ENCODE peak calls at places on chromosomes 11 and 22, in seven cellular contexts. One of them, this sample, is unnamed.

GRCh38 chr11:131675489-131675888 is 305.1 kb downstream of the NTM start:
- DNase-seq in psoas muscle: no peak
- DNase-seq in HCT116: no peak
- DNase-seq in thoracic aorta: no peak
- DNase-seq in aorta: no peak
- DNase-seq in coronary artery: no peak
- DNase-seq in lung: no peak
- DNase-seq in this sample: no peak

GRCh38 chr22:20533095-20533878 is 25.9 kb downstream of the MED15 start:
- DNase-seq in psoas muscle: no peak
- DNase-seq in thoracic aorta: no peak
- DNase-seq in lung: no peak
- DNase-seq in aorta: no peak
- DNase-seq in HCT116: no peak
- DNase-seq in coronary artery: no peak
- DNase-seq in this sample: no peak

GRCh38 chr11:112652786-112653390 is 308.3 kb upstream of the NCAM1 start:
- DNase-seq in thoracic aorta: no peak
- DNase-seq in lung: no peak
- DNase-seq in coronary artery: no peak
- DNase-seq in aorta: no peak
- DNase-seq in psoas muscle: no peak
- DNase-seq in HCT116: no peak
- DNase-seq in this sample: no peak

GRCh38 chr11:128095459-128096096 is 491.8 kb downstream of the ETS1 start:
- DNase-seq in HCT116: peak; percentile 2
- DNase-seq in thoracic aorta: no peak
- DNase-seq in aorta: no peak
- DNase-seq in psoas muscle: no peak
- DNase-seq in lung: no peak
- DNase-seq in coronary artery: no peak
- DNase-seq in this sample: peak; percentile 5

GRCh38 chr22:37139762-37140161 is 10.0 kb downstream of the IL2RB start:
- DNase-seq in coronary artery: no peak
- DNase-seq in lung: no peak
- DNase-seq in aorta: no peak
- DNase-seq in HCT116: no peak
- DNase-seq in psoas muscle: no peak
- DNase-seq in thoracic aorta: no peak
- DNase-seq in this sample: no peak

GRCh38 chr11:69867076-69868002 is 48.1 kb upstream of the FGF3 start:
- DNase-seq in aorta: peak; percentile 7
- DNase-seq in HCT116: no peak
- DNase-seq in lung: no peak
- DNase-seq in coronary artery: peak; percentile 69
- DNase-seq in thoracic aorta: no peak
- DNase-seq in psoas muscle: peak; percentile 66
- DNase-seq in this sample: no peak

GRCh38 chr11:75896843-75897419 is 81.9 kb downstream of the UVRAG start:
- DNase-seq in HCT116: peak; percentile 12
- DNase-seq in psoas muscle: no peak
- DNase-seq in coronary artery: no peak
- DNase-seq in aorta: no peak
- DNase-seq in thoracic aorta: no peak
- DNase-seq in lung: no peak
- DNase-seq in this sample: no peak

GRCh38 chr11:126336646-126337045 is 18.8 kb upstream of the ST3GAL4 start:
- DNase-seq in thoracic aorta: no peak
- DNase-seq in aorta: peak; percentile 63
- DNase-seq in coronary artery: no peak
- DNase-seq in HCT116: no peak
- DNase-seq in psoas muscle: no peak
- DNase-seq in lung: no peak
- DNase-seq in this sample: no peak

GRCh38 chr11:73192272-73192671 is 25.8 kb upstream of the P2RY2 start:
- DNase-seq in lung: peak; percentile 66
- DNase-seq in HCT116: peak; percentile 56
- DNase-seq in coronary artery: no peak
- DNase-seq in thoracic aorta: no peak
- DNase-seq in psoas muscle: peak; percentile 25
- DNase-seq in aorta: no peak
- DNase-seq in this sample: no peak

GRCh38 chr11:19962053-19962794 is 198.1 kb downstream of the DBX1 start:
- DNase-seq in lung: no peak
- DNase-seq in coronary artery: peak; percentile 9
- DNase-seq in psoas muscle: no peak
- DNase-seq in HCT116: no peak
- DNase-seq in aorta: no peak
- DNase-seq in thoracic aorta: no peak
- DNase-seq in this sample: no peak

GRCh38 chr11:19961225-19961624 is 199.1 kb downstream of the DBX1 start:
- DNase-seq in HCT116: no peak
- DNase-seq in thoracic aorta: no peak
- DNase-seq in aorta: no peak
- DNase-seq in psoas muscle: no peak
- DNase-seq in lung: no peak
- DNase-seq in coronary artery: no peak
- DNase-seq in this sample: no peak

GRCh38 chr11:19966435-19966834 is 193.8 kb downstream of the DBX1 start:
- DNase-seq in aorta: no peak
- DNase-seq in lung: no peak
- DNase-seq in coronary artery: no peak
- DNase-seq in psoas muscle: no peak
- DNase-seq in thoracic aorta: no peak
- DNase-seq in HCT116: no peak
- DNase-seq in this sample: no peak

GRCh38 chr11:19962795-19963163 is 197.5 kb downstream of the DBX1 start:
- DNase-seq in thoracic aorta: no peak
- DNase-seq in HCT116: no peak
- DNase-seq in lung: no peak
- DNase-seq in aorta: no peak
- DNase-seq in psoas muscle: no peak
- DNase-seq in coronary artery: peak; percentile 9
- DNase-seq in this sample: no peak

GRCh38 chr11:19963697-19964340 is 196.5 kb downstream of the DBX1 start:
- DNase-seq in HCT116: no peak
- DNase-seq in psoas muscle: no peak
- DNase-seq in coronary artery: peak; percentile 24
- DNase-seq in aorta: no peak
- DNase-seq in lung: no peak
- DNase-seq in thoracic aorta: no peak
- DNase-seq in this sample: no peak
- H3K27ac ChIP-seq in HCT116: no peak overlapping the region
- H3K27ac ChIP-seq in psoas muscle: no peak overlapping the region
- H3K27ac ChIP-seq in coronary artery: no peak overlapping the region
- H3K27ac ChIP-seq in aorta: no peak overlapping the region
- H3K27ac ChIP-seq in lung: no peak overlapping the region
- H3K27ac ChIP-seq in thoracic aorta: no peak overlapping the region
- H3K27ac ChIP-seq in this sample: no peak overlapping the region

GRCh38 chr22:31248965-31249940 is 37.2 kb downstream of the LIMK2 start:
- DNase-seq in HCT116: no peak
- DNase-seq in lung: no peak
- DNase-seq in psoas muscle: no peak
- DNase-seq in thoracic aorta: no peak
- DNase-seq in aorta: no peak
- DNase-seq in coronary artery: no peak
- DNase-seq in this sample: no peak
- H3K27ac ChIP-seq in HCT116: no peak overlapping the region
- H3K27ac ChIP-seq in lung: peak overlapping the region; percentile 79
- H3K27ac ChIP-seq in psoas muscle: peak overlapping the region; percentile 76
- H3K27ac ChIP-seq in thoracic aorta: peak overlapping the region; percentile 16
- H3K27ac ChIP-seq in aorta: no peak overlapping the region
- H3K27ac ChIP-seq in coronary artery: peak overlapping the region; percentile 72
- H3K27ac ChIP-seq in this sample: peak overlapping the region; percentile 76

GRCh38 chr11:65801153-65801987 is 14.5 kb downstream of the OVOL1 start:
- DNase-seq in psoas muscle: no peak
- DNase-seq in thoracic aorta: no peak
- DNase-seq in aorta: no peak
- DNase-seq in HCT116: no peak
- DNase-seq in coronary artery: no peak
- DNase-seq in lung: no peak
- DNase-seq in this sample: no peak

GRCh38 chr11:65798882-65799281 is 12.0 kb downstream of the OVOL1 start:
- DNase-seq in psoas muscle: no peak
- DNase-seq in HCT116: no peak
- DNase-seq in lung: no peak
- DNase-seq in coronary artery: no peak
- DNase-seq in thoracic aorta: no peak
- DNase-seq in aorta: no peak
- DNase-seq in this sample: no peak

GRCh38 chr11:65806972-65807371 is 20.1 kb downstream of the OVOL1 start:
- DNase-seq in thoracic aorta: no peak
- DNase-seq in coronary artery: no peak
- DNase-seq in lung: no peak
- DNase-seq in psoas muscle: no peak
- DNase-seq in aorta: no peak
- DNase-seq in HCT116: no peak
- DNase-seq in this sample: no peak

GRCh38 chr11:65803797-65804492 is 17.1 kb downstream of the OVOL1 start:
- DNase-seq in lung: no peak
- DNase-seq in thoracic aorta: no peak
- DNase-seq in aorta: no peak
- DNase-seq in HCT116: no peak
- DNase-seq in psoas muscle: peak; percentile 15
- DNase-seq in coronary artery: no peak
- DNase-seq in this sample: no peak

GRCh38 chr11:65802841-65803240 is 16.0 kb downstream of the OVOL1 start:
- DNase-seq in HCT116: no peak
- DNase-seq in coronary artery: no peak
- DNase-seq in thoracic aorta: no peak
- DNase-seq in aorta: no peak
- DNase-seq in psoas muscle: peak; percentile 2
- DNase-seq in lung: no peak
- DNase-seq in this sample: no peak
- H3K27ac ChIP-seq in HCT116: no peak overlapping the region
- H3K27ac ChIP-seq in coronary artery: no peak overlapping the region
- H3K27ac ChIP-seq in thoracic aorta: no peak overlapping the region
- H3K27ac ChIP-seq in aorta: no peak overlapping the region
- H3K27ac ChIP-seq in psoas muscle: no peak overlapping the region
- H3K27ac ChIP-seq in lung: no peak overlapping the region
- H3K27ac ChIP-seq in this sample: no peak overlapping the region

GRCh38 chr11:67562951-67563350 is 20.7 kb upstream of the GSTP1 start:
- DNase-seq in coronary artery: no peak
- DNase-seq in psoas muscle: no peak
- DNase-seq in HCT116: no peak
- DNase-seq in lung: no peak
- DNase-seq in thoracic aorta: no peak
- DNase-seq in aorta: no peak
- DNase-seq in this sample: no peak
- H3K27ac ChIP-seq in coronary artery: peak overlapping the region; percentile 37
- H3K27ac ChIP-seq in psoas muscle: peak overlapping the region; percentile 59
- H3K27ac ChIP-seq in HCT116: no peak overlapping the region
- H3K27ac ChIP-seq in lung: no peak overlapping the region
- H3K27ac ChIP-seq in thoracic aorta: peak overlapping the region; percentile 56
- H3K27ac ChIP-seq in aorta: no peak overlapping the region
- H3K27ac ChIP-seq in this sample: peak overlapping the region; percentile 60

GRCh38 chr22:25509391-25509791 is 55.1 kb upstream of the GRK3 start:
- DNase-seq in lung: no peak
- DNase-seq in aorta: no peak
- DNase-seq in HCT116: no peak
- DNase-seq in thoracic aorta: no peak
- DNase-seq in psoas muscle: no peak
- DNase-seq in coronary artery: no peak
- DNase-seq in this sample: no peak
- H3K27ac ChIP-seq in lung: no peak overlapping the region
- H3K27ac ChIP-seq in aorta: no peak overlapping the region
- H3K27ac ChIP-seq in HCT116: no peak overlapping the region
- H3K27ac ChIP-seq in thoracic aorta: no peak overlapping the region
- H3K27ac ChIP-seq in psoas muscle: no peak overlapping the region
- H3K27ac ChIP-seq in coronary artery: no peak overlapping the region
- H3K27ac ChIP-seq in this sample: no peak overlapping the region

DNA sequence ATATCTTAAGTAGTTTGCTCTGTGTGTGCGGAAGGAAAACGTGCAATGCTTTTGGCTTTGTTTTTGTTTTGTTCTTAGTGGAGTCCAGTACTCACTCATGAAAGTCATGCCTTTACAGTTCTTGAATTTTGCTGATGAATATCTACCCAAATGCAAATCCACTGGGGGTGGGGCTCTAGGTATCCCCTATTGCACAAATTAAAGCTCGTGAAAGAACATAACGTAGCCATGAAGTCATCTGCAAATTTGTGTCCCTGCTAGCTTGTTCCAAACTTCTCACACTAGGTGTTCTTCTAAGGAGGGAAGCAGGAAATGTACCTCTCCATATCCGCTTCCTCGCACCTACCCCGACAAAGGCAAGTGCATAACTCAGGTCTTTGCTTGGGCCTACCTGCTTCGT is 118.9 kb downstream of the MICAL3 start:
- DNase-seq in psoas muscle: no peak
- DNase-seq in aorta: no peak
- DNase-seq in lung: no peak
- DNase-seq in HCT116: no peak
- DNase-seq in thoracic aorta: no peak
- DNase-seq in coronary artery: no peak
- DNase-seq in this sample: no peak
- H3K27ac ChIP-seq in psoas muscle: peak overlapping the region; percentile 27
- H3K27ac ChIP-seq in aorta: no peak overlapping the region
- H3K27ac ChIP-seq in lung: no peak overlapping the region
- H3K27ac ChIP-seq in HCT116: no peak overlapping the region
- H3K27ac ChIP-seq in thoracic aorta: no peak overlapping the region
- H3K27ac ChIP-seq in coronary artery: no peak overlapping the region
- H3K27ac ChIP-seq in this sample: peak overlapping the region; percentile 70

GRCh38 chr11:113847111-113847510 is 28.3 kb downstream of the USP28 start:
- DNase-seq in lung: no peak
- DNase-seq in coronary artery: no peak
- DNase-seq in thoracic aorta: no peak
- DNase-seq in aorta: no peak
- DNase-seq in psoas muscle: no peak
- DNase-seq in HCT116: no peak
- DNase-seq in this sample: no peak
- H3K27ac ChIP-seq in lung: no peak overlapping the region
- H3K27ac ChIP-seq in coronary artery: no peak overlapping the region
- H3K27ac ChIP-seq in thoracic aorta: no peak overlapping the region
- H3K27ac ChIP-seq in aorta: no peak overlapping the region
- H3K27ac ChIP-seq in psoas muscle: peak overlapping the region; percentile 51
- H3K27ac ChIP-seq in HCT116: no peak overlapping the region
- H3K27ac ChIP-seq in this sample: no peak overlapping the region

DNA sequence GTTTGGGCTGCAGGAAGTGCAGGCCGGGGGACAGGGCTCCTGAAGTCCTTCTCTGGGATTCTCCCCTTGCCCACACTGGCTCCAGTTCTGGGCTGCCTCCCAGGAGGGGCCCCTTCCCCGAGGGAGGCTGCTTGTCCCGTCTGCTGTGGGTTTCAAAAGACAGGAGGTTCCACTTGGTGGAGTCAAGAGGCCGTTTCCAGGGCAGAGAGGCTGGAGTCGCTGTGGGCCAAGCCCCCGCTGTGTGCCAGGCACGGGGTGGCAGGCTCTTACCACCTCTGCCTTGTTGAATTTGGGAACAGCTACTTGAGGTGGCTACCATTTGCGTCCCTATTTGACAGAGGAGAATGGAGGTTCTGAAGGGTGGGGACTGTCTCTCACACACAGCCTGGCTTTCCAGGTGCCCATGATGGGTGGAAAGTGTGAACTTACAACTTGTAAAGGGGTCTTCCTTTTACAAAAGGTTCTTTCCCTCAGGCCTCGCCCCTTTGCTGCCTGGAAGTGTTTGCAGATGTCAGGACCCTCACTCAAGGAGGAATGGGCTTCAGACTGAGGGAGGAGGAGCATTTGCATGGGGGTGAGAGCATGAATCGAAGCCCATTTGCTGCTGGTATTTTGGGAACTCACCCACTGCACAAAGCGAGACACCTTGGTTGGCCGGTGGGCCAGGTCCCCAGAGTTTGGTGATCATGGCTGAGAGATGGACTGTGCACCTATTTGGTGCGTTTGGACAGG is 24.9 kb downstream of the MPPED1 start:
- DNase-seq in lung: no peak
- DNase-seq in coronary artery: no peak
- DNase-seq in psoas muscle: no peak
- DNase-seq in thoracic aorta: no peak
- DNase-seq in HCT116: no peak
- DNase-seq in aorta: peak; percentile 69
- DNase-seq in this sample: no peak
- H3K27ac ChIP-seq in lung: no peak overlapping the region
- H3K27ac ChIP-seq in coronary artery: no peak overlapping the region
- H3K27ac ChIP-seq in psoas muscle: no peak overlapping the region
- H3K27ac ChIP-seq in thoracic aorta: no peak overlapping the region
- H3K27ac ChIP-seq in HCT116: no peak overlapping the region
- H3K27ac ChIP-seq in aorta: no peak overlapping the region
- H3K27ac ChIP-seq in this sample: no peak overlapping the region

This sample was measured in heart right ventricle.